ENCODE peak calls at places on chromosomes 4 and X, in six cellular contexts. One of them, this sample, is unnamed.

GRCh38 chr4:30268370-30268769 is 451.8 kb upstream of the PCDH7 start:
- DNase-seq in substantia nigra: no peak
- DNase-seq in omental fat pad: no peak
- DNase-seq in activated T-helper 1 cell treated with anti-CD3 and anti-CD28 coated beads, Interleukin-12 subunit alpha, Interleukin-12 subunit beta, Interleukin-2, Interleukin-4 antibody, amounts not matched to agents 30 ng/mL and 10 ng/mL and 1 ng/mL, durations not matched to agents 14 hours and 24 hours and 36 hours: no peak
- DNase-seq in NCI-H2081: no peak
- DNase-seq in sigmoid colon: no peak
- DNase-seq in this sample: no peak

GRCh38 chr4:101066586-101066985 is 280.7 kb downstream of the PPP3CA start:
- DNase-seq in omental fat pad: no peak
- DNase-seq in NCI-H2081: no peak
- DNase-seq in substantia nigra: no peak
- DNase-seq in activated T-helper 1 cell treated with anti-CD3 and anti-CD28 coated beads, Interleukin-12 subunit alpha, Interleukin-12 subunit beta, Interleukin-2, Interleukin-4 antibody, amounts not matched to agents 30 ng/mL and 10 ng/mL and 1 ng/mL, durations not matched to agents 14 hours and 24 hours and 36 hours: no peak
- DNase-seq in sigmoid colon: no peak
- DNase-seq in this sample: no peak

GRCh38 chr4:25361253-25361652 is 15.8 kb upstream of the ANAPC4 start:
- DNase-seq in sigmoid colon: no peak
- DNase-seq in omental fat pad: no peak
- DNase-seq in activated T-helper 1 cell treated with anti-CD3 and anti-CD28 coated beads, Interleukin-12 subunit alpha, Interleukin-12 subunit beta, Interleukin-2, Interleukin-4 antibody, amounts not matched to agents 30 ng/mL and 10 ng/mL and 1 ng/mL, durations not matched to agents 14 hours and 24 hours and 36 hours: no peak
- DNase-seq in NCI-H2081: no peak
- DNase-seq in substantia nigra: no peak
- DNase-seq in this sample: no peak

GRCh38 chr4:3759236-3759635 is 6.9 kb upstream of the ADRA2C start:
- DNase-seq in NCI-H2081: no peak
- DNase-seq in sigmoid colon: no peak
- DNase-seq in omental fat pad: no peak
- DNase-seq in activated T-helper 1 cell treated with anti-CD3 and anti-CD28 coated beads, Interleukin-12 subunit alpha, Interleukin-12 subunit beta, Interleukin-2, Interleukin-4 antibody, amounts not matched to agents 30 ng/mL and 10 ng/mL and 1 ng/mL, durations not matched to agents 14 hours and 24 hours and 36 hours: no peak
- DNase-seq in substantia nigra: no peak
- DNase-seq in this sample: no peak

GRCh38 chr4:10808591-10808990 is 124.0 kb upstream of the CLNK start:
- DNase-seq in omental fat pad: no peak
- DNase-seq in sigmoid colon: peak; percentile 67
- DNase-seq in activated T-helper 1 cell treated with anti-CD3 and anti-CD28 coated beads, Interleukin-12 subunit alpha, Interleukin-12 subunit beta, Interleukin-2, Interleukin-4 antibody, amounts not matched to agents 30 ng/mL and 10 ng/mL and 1 ng/mL, durations not matched to agents 14 hours and 24 hours and 36 hours: no peak
- DNase-seq in NCI-H2081: peak; percentile 35
- DNase-seq in substantia nigra: peak; percentile 41
- DNase-seq in this sample: no peak

GRCh38 chr4:111959202-111959601 is 186.1 kb upstream of the FAM241A start:
- DNase-seq in activated T-helper 1 cell treated with anti-CD3 and anti-CD28 coated beads, Interleukin-12 subunit alpha, Interleukin-12 subunit beta, Interleukin-2, Interleukin-4 antibody, amounts not matched to agents 30 ng/mL and 10 ng/mL and 1 ng/mL, durations not matched to agents 14 hours and 24 hours and 36 hours: no peak
- DNase-seq in sigmoid colon: no peak
- DNase-seq in substantia nigra: no peak
- DNase-seq in omental fat pad: no peak
- DNase-seq in NCI-H2081: no peak
- DNase-seq in this sample: peak; percentile 86

GRCh38 chr4:102438873-102439614 is 62.1 kb upstream of the NFKB1 start:
- DNase-seq in substantia nigra: no peak
- DNase-seq in NCI-H2081: peak; percentile 0
- DNase-seq in activated T-helper 1 cell treated with anti-CD3 and anti-CD28 coated beads, Interleukin-12 subunit alpha, Interleukin-12 subunit beta, Interleukin-2, Interleukin-4 antibody, amounts not matched to agents 30 ng/mL and 10 ng/mL and 1 ng/mL, durations not matched to agents 14 hours and 24 hours and 36 hours: no peak
- DNase-seq in omental fat pad: no peak
- DNase-seq in sigmoid colon: no peak
- DNase-seq in this sample: peak; percentile 96

GRCh38 chr4:172042714-172043114 is 229.5 kb downstream of the GALNTL6 start:
- DNase-seq in substantia nigra: no peak
- DNase-seq in omental fat pad: no peak
- DNase-seq in activated T-helper 1 cell treated with anti-CD3 and anti-CD28 coated beads, Interleukin-12 subunit alpha, Interleukin-12 subunit beta, Interleukin-2, Interleukin-4 antibody, amounts not matched to agents 30 ng/mL and 10 ng/mL and 1 ng/mL, durations not matched to agents 14 hours and 24 hours and 36 hours: no peak
- DNase-seq in NCI-H2081: peak; percentile 69
- DNase-seq in sigmoid colon: no peak
- DNase-seq in this sample: peak; percentile 40

GRCh38 chr4:86831262-86832090 is 17.7 kb downstream of the SLC10A6 start:
- DNase-seq in activated T-helper 1 cell treated with anti-CD3 and anti-CD28 coated beads, Interleukin-12 subunit alpha, Interleukin-12 subunit beta, Interleukin-2, Interleukin-4 antibody, amounts not matched to agents 30 ng/mL and 10 ng/mL and 1 ng/mL, durations not matched to agents 14 hours and 24 hours and 36 hours: no peak
- DNase-seq in substantia nigra: no peak
- DNase-seq in NCI-H2081: no peak
- DNase-seq in sigmoid colon: no peak
- DNase-seq in omental fat pad: no peak
- DNase-seq in this sample: peak; percentile 100

GRCh38 chr4:1600211-1600780 is 83.8 kb downstream of the FAM53A start:
- DNase-seq in NCI-H2081: no peak
- DNase-seq in sigmoid colon: peak; percentile 60
- DNase-seq in activated T-helper 1 cell treated with anti-CD3 and anti-CD28 coated beads, Interleukin-12 subunit alpha, Interleukin-12 subunit beta, Interleukin-2, Interleukin-4 antibody, amounts not matched to agents 30 ng/mL and 10 ng/mL and 1 ng/mL, durations not matched to agents 14 hours and 24 hours and 36 hours: no peak
- DNase-seq in substantia nigra: no peak
- DNase-seq in omental fat pad: no peak
- DNase-seq in this sample: no peak

GRCh38 chrX:37420179-37420578 is 71.0 kb downstream of the PRRG1 start:
- DNase-seq in substantia nigra: no peak
- DNase-seq in NCI-H2081: no peak
- DNase-seq in activated T-helper 1 cell treated with anti-CD3 and anti-CD28 coated beads, Interleukin-12 subunit alpha, Interleukin-12 subunit beta, Interleukin-2, Interleukin-4 antibody, amounts not matched to agents 30 ng/mL and 10 ng/mL and 1 ng/mL, durations not matched to agents 14 hours and 24 hours and 36 hours: no peak
- DNase-seq in omental fat pad: no peak
- DNase-seq in sigmoid colon: no peak
- DNase-seq in this sample: no peak

This sample was measured in bronchial epithelial cell.